ENCODE peak calls at places on chromosome 21, in nine cellular contexts. J is IMR-90; O is suprapubic skin; D is psoas muscle; L is MM.1S; V is stomach; K is effector memory CD4-positive, alpha-beta T cell; N is small intestine; H is heart right ventricle. P is an unnamed sample. For H3K4me1, the result is how much of the 10 kb centered on the place peaks cover.

GRCh38 chr21:27649323-27649722 is 682.4 kb upstream of the ADAMTS5 start:
- DNase-seq in D (no peak), J (peak), V (no peak), K (no peak), L (no peak), N (no peak), O (no peak), H (no peak), P (no peak)

GRCh38 chr21:16775056-16775455 is 737.8 kb upstream of the CXADR start:
- DNase-seq in J (no peak), N (no peak), D (no peak), K (no peak), V (no peak), L (no peak), O (no peak), H (no peak), P (no peak)

GRCh38 chr21:46457801-46458314 is 833 bp upstream of the DIP2A start:
- DNase-seq in L (peak), O (no peak), K (no peak), D (peak), V (peak), J (peak), N (peak), H (peak), P (peak)

GRCh38 chr21:34974162-34974981 is 74.7 kb downstream of the RUNX1 start:
- DNase-seq in O (no peak), L (peak), H (no peak), V (no peak), D (no peak), J (peak), N (peak), K (peak), P (no peak)

GRCh38 chr21:36030581-36031189 is 29.6 kb downstream of the SETD4 start:
- DNase-seq in H (no peak), V (no peak), N (peak), D (no peak), K (no peak), L (no peak), J (peak), O (peak), P (no peak)

GRCh38 chr21:35924714-35925301 is 135.5 kb downstream of the SETD4 start:
- DNase-seq in K (no peak), D (peak), J (peak), V (no peak), L (no peak), N (peak), O (no peak), H (no peak), P (no peak)

GRCh38 chr21:18387994-18388393 is 15.6 kb downstream of the TMPRSS15 start:
- DNase-seq in D (no peak), N (peak), H (no peak), O (no peak), L (peak), K (no peak), V (no peak), J (no peak), P (no peak)

GRCh38 chr21:42208801-42209490 is 10.0 kb upstream of the ABCG1 start:
- DNase-seq in L (no peak), J (no peak), N (peak), D (no peak), H (no peak), V (peak), K (no peak), O (peak), P (no peak)

GRCh38 chr21:42623684-42624083 is 29.7 kb upstream of the PDE9A start:
- DNase-seq in N (no peak), D (no peak), L (no peak), J (no peak), K (no peak), O (peak), H (no peak), V (no peak), P (no peak)

GRCh38 chr21:33839167-33839716 is 76.4 kb downstream of the ATP5PO start:
- DNase-seq in J (no peak), L (no peak), K (no peak), V (no peak), H (no peak), N (peak), O (no peak), D (no peak), P (no peak)

GRCh38 chr21:41367598-41368360 is 6.0 kb downstream of the MX2 start:
- DNase-seq in L (no peak), K (no peak), V (no peak), O (peak), H (no peak), N (no peak), J (no peak), D (no peak), P (peak)

GRCh38 chr21:41242238-41242829 is 74.3 kb upstream of the FAM3B start:
- DNase-seq in H (no peak), K (no peak), D (no peak), N (peak), J (no peak), V (no peak), L (no peak), O (no peak), P (no peak)

GRCh38 chr21:29372063-29372802 is 73.5 kb downstream of the BACH1 start:
- DNase-seq in H (peak), J (peak), N (peak), D (no peak), O (no peak), K (peak), V (peak), L (peak), P (peak)

GRCh38 chr21:26513212-26513611 is 59.9 kb downstream of the CYYR1 start:
- DNase-seq in D (no peak), K (no peak), N (no peak), L (no peak), H (no peak), O (no peak), J (no peak), V (no peak), P (no peak)

GRCh38 chr21:46486481-46487000 is 27.9 kb downstream of the DIP2A start:
- DNase-seq in O (no peak), K (no peak), H (no peak), N (no peak), D (no peak), J (peak), V (no peak), L (no peak), P (no peak)

GRCh38 chr21:34845521-34846213 is 176.9 kb downstream of the CLIC6 start:
- DNase-seq in D (no peak), N (peak), K (peak), L (peak), O (peak), J (peak), H (no peak), V (peak), P (peak)

GRCh38 chr21:35664683-35665082 is 395.6 kb downstream of the SETD4 start:
- DNase-seq in V (no peak), H (no peak), D (no peak), O (no peak), J (peak), N (no peak), L (no peak), K (no peak), P (no peak)

GRCh38 chr21:41086551-41086950 is 81.4 kb upstream of the BACE2 start:
- DNase-seq in N (no peak), J (no peak), D (no peak), V (no peak), H (no peak), K (no peak), L (no peak), O (peak), P (no peak)

GRCh38 chr21:26597023-26597422 is 23.9 kb upstream of the CYYR1 start:
- DNase-seq in H (no peak), K (no peak), N (no peak), D (no peak), L (no peak), J (no peak), O (no peak), V (no peak), P (no peak)

GRCh38 chr21:35587841-35588390 is 472.4 kb downstream of the SETD4 start:
- DNase-seq in L (no peak), J (no peak), H (no peak), V (no peak), D (no peak), N (peak), K (no peak), O (no peak), P (no peak)

DNA sequence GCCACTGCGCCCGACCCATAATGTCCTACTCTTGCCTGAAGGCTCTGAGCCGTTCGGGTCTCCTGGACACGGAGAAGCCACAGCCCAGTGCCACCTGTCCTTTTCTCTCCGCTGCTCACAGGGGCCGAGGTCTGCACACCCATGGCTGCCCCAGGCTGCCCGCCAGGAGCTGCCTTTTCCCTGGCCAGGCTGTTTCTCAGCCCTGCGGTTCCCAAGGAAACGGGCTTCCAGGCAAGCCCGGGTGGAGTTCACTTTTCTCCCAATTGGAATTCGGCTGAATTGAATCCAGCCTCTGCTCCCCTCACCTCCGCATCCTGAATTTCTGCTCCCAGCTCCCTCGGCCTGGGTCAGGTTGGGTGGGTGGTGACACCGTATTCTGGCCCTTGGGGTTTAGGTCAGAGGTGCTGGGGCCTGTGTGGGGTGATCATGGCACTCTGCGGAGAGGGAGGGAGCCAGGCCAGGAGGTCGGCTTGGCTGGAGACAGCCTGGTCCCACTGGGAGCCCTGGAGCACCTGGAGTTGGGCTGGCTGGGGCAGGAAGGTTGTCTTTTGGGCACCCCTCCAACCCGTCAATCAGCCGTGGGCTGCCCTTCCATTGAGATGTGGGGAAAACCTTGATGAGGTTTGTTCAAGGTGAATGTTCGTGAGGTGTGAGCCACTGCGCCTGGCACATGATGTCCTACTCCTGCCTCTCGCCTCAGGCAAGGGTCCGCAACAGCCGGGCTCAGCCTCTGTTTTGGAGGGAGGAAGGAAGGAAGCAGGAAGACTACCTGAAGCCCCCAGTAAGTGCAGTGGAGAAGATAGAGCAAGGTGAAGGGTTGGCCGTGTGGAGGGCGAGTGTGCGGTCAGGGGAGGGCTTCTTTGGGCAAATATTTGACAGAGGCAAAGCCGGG is 25.1 kb downstream of the RRP1 start:
- DNase-seq in N (no peak), O (no peak), L (no peak), D (no peak), J (no peak), H (no peak), V (no peak), K (no peak), P (no peak)
- H3K4me3 ChIP-seq in N (no peak), O (no peak), L (no peak), D (no peak), J (no peak), H (no peak), V (no peak), K (no peak), P (no peak)

GRCh38 chr21:45127937-45128336 is 53.6 kb downstream of the ADARB1 start:
- DNase-seq in V (no peak), O (no peak), K (no peak), N (no peak), L (no peak), J (no peak), D (no peak), H (no peak), P (no peak)

GRCh38 chr21:45126085-45126687 is 51.8 kb downstream of the ADARB1 start:
- DNase-seq in J (no peak), N (no peak), O (no peak), V (no peak), H (no peak), D (no peak), L (no peak), K (no peak), P (no peak)

GRCh38 chr21:45128613-45129226 is 54.3 kb downstream of the ADARB1 start:
- DNase-seq in H (peak), V (peak), O (no peak), L (peak), K (peak), D (peak), N (peak), J (peak), P (peak)

GRCh38 chr21:45125347-45125746 is 51.0 kb downstream of the ADARB1 start:
- DNase-seq in D (no peak), H (no peak), O (no peak), N (no peak), V (no peak), L (no peak), K (no peak), J (no peak), P (no peak)

DNA sequence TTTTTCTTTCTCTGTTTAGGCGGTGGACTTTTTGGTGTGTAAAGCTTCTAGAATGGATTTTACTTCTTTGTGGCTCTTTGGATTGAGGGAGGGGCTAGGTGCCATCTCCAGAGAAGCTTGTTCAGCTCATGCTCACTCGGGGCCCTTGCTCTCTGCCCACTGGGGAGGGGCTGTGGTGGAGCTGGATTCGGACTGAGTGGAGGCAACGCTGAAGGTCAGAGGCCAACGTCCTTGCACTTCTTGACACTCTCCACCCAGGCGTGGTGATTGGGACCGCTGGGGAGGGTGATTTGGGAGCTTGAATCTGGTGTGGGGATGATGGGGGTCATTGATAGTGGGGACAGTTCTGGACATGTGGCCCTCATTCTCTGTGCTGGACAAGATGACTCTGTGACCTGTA is 52.6 kb downstream of the ADARB1 start:
- DNase-seq in D (no peak), K (no peak), H (no peak), L (no peak), J (no peak), V (no peak), O (no peak), N (no peak), P (no peak)
- H3K4me1 ChIP-seq in D (under half), K (under half), H (under half), L (under half), J (under half), V (half or more), O (under half), N (under half), P (under half)

GRCh38 chr21:32457360-32457840 is 44.9 kb downstream of the EVA1C start:
- DNase-seq in J (peak), K (no peak), H (peak), N (peak), V (peak), L (no peak), O (no peak), D (peak), P (no peak)
- H3K27ac ChIP-seq in J (no peak), K (no peak), H (peak), N (no peak), V (peak), L (no peak), O (peak), D (no peak), P (peak)

DNA sequence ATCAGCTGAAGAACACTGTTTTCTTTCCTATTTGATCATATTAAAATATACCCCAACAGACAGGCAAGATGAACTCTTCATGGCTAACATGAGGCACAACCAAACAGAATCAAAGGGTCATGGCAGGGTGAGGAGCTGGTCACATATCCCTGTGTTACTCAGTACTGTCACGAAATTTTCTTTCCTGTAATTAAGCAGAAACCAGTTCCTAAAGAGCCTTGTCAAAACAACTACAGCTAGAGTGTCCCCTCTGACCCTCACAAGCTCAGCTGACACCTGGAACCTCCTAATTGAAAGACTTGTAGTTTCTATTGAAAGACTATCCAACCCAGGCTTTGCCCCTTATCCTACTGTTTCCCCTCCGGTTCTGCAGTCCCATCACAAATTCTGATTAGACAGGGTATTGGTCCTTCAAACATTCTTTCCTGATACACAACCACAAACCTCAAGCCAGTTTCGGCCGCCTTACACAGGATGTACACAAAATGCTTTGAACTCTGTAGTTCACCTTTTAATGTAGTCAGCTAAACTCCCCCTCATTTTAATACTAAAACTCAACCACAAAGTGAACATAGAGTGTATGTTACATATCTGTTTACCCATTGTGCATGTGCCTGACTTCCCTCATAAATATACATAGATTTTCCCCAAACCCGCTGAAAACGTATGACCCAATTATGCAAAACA is 651.9 kb downstream of the MRPL39 start:
- DNase-seq in L (peak), V (no peak), K (no peak), N (no peak), O (no peak), D (no peak), J (no peak), H (no peak), P (no peak)
- H3K4me3 ChIP-seq in L (peak), V (no peak), K (no peak), N (no peak), O (no peak), D (no peak), J (no peak), H (no peak), P (no peak)

GRCh38 chr21:37410639-37411038 is 44.1 kb downstream of the DYRK1A start:
- DNase-seq in K (no peak), D (no peak), L (no peak), J (no peak), H (no peak), O (no peak), N (no peak), V (no peak), P (no peak)
- H3K4me1 ChIP-seq in K (under half), D (half or more), L (under half), J (under half), H (half or more), O (half or more), N (under half), V (half or more), P (under half)

GRCh38 chr21:38478782-38479181 is 19.5 kb downstream of the ERG start:
- DNase-seq in H (no peak), V (no peak), K (no peak), L (peak), N (no peak), O (no peak), D (no peak), J (peak), P (no peak)
- H3K27ac ChIP-seq in H (no peak), V (no peak), K (no peak), L (no peak), N (no peak), O (no peak), D (no peak), J (no peak), P (peak)

GRCh38 chr21:13937236-13937635 is 273.5 kb downstream of the LIPI start:
- DNase-seq in D (no peak), V (no peak), K (no peak), N (no peak), J (no peak), H (no peak), O (no peak), L (no peak), P (no peak)
- H3K4me3 ChIP-seq in D (no peak), V (no peak), K (no peak), N (no peak), J (no peak), H (no peak), O (no peak), L (no peak), P (no peak)